ENCODE peak calls at places on chromosomes 5 and 9, in five cellular contexts. Y is OCI-LY7, X is transverse colon, N is A549, Z is amniotic epithelial cell. A is an unnamed sample.

GRCh38 chr5:83802686-83803085 is 82.0 kb upstream of the HAPLN1 start:
- DNase-seq in N (no peak), Z (peak), X (no peak), Y (no peak), A (peak)

GRCh38 chr5:104096451-104096850 is 533.9 kb upstream of the NUDT12 start:
- DNase-seq in X (no peak), N (no peak), Z (no peak), Y (no peak), A (no peak)

GRCh38 chr9:13502503-13502902 is 223.0 kb upstream of the MPDZ start:
- DNase-seq in X (no peak), Y (no peak), N (no peak), Z (no peak), A (no peak)

GRCh38 chr9:121399883-121400607 is 30.0 kb upstream of the STOM start:
- DNase-seq in X (no peak), N (peak), Z (peak), Y (peak), A (peak)

GRCh38 chr5:448061-448765 is 5.2 kb downstream of the EXOC3 start:
- DNase-seq in Y (no peak), N (no peak), X (peak), Z (no peak), A (no peak)

GRCh38 chr9:72726951-72727350 is 205.5 kb downstream of the TMC1 start:
- DNase-seq in Z (peak), Y (no peak), N (no peak), X (no peak), A (no peak)

GRCh38 chr5:93186031-93186682 is 394.9 kb downstream of the NR2F1-AS1 start:
- DNase-seq in X (no peak), Y (no peak), Z (peak), N (no peak), A (no peak)

GRCh38 chr5:173517648-173518047 is 98.8 kb downstream of the BOD1 start:
- DNase-seq in Y (no peak), Z (no peak), X (no peak), N (no peak), A (no peak)

GRCh38 chr9:119273984-119274665 is 95.1 kb downstream of the BRINP1 start:
- DNase-seq in X (no peak), Z (no peak), Y (no peak), N (no peak), A (no peak)

GRCh38 chr5:124889522-124889828 is 143.0 kb upstream of the ZNF608 start:
- DNase-seq in Y (no peak), X (no peak), N (no peak), Z (peak), A (no peak)

GRCh38 chr9:68685770-68686169 is 19.3 kb upstream of the PIP5K1B start:
- DNase-seq in N (peak), X (peak), Z (no peak), Y (peak), A (no peak)

GRCh38 chr5:141933151-141933550 is 9.5 kb downstream of the DELE1 start:
- DNase-seq in N (no peak), X (no peak), Z (no peak), Y (no peak), A (no peak)

GRCh38 chr5:72092074-72092473 is 15.2 kb upstream of the MAP1B start:
- DNase-seq in X (no peak), Y (no peak), Z (no peak), N (no peak), A (no peak)

GRCh38 chr9:129402931-129403742 is 217.8 kb downstream of the C9orf50 start:
- DNase-seq in N (no peak), X (no peak), Z (no peak), Y (no peak), A (no peak)

GRCh38 chr5:39119404-39120051 is 45.3 kb upstream of the RICTOR start:
- DNase-seq in X (no peak), Y (no peak), Z (no peak), N (no peak), A (no peak)

GRCh38 chr9:71706172-71706571 is 62.1 kb downstream of the CEMIP2 start:
- DNase-seq in Y (no peak), X (no peak), Z (no peak), N (no peak), A (no peak)

GRCh38 chr5:141149812-141150211 is at the start of gene PCDHB6:
- DNase-seq in X (no peak), Z (peak), N (peak), Y (no peak), A (no peak)

GRCh38 chr5:100479079-100479688 is 56.0 kb upstream of the FAM174A start:
- DNase-seq in Y (peak), X (no peak), Z (peak), N (no peak), A (peak)

GRCh38 chr5:618450-618849 is 6.3 kb downstream of the CEP72 start:
- DNase-seq in N (no peak), X (no peak), Z (no peak), Y (no peak), A (no peak)

GRCh38 chr5:178313316-178313715 is 80.7 kb upstream of the PHYKPL start:
- DNase-seq in Z (no peak), N (no peak), Y (no peak), X (no peak), A (no peak)

GRCh38 chr5:178399723-178400115 is 167.1 kb upstream of the PHYKPL start:
- DNase-seq in Y (no peak), N (no peak), Z (no peak), X (no peak), A (no peak)

GRCh38 chr5:56465757-56466127 is 232.6 kb upstream of the ANKRD55 start:
- DNase-seq in Y (no peak), N (no peak), X (no peak), Z (peak), A (peak)

GRCh38 chr5:38466444-38467189 is 89.8 kb downstream of the LIFR start:
- DNase-seq in Y (no peak), X (peak), N (no peak), Z (no peak), A (no peak)

GRCh38 chr9:35852876-35853865 is 17.0 kb downstream of the OR13J1 start:
- DNase-seq in X (no peak), Y (no peak), N (no peak), Z (no peak), A (no peak)

GRCh38 chr9:107137495-107138202 is 145.4 kb upstream of the RAD23B start:
- DNase-seq in N (peak), X (no peak), Z (peak), Y (peak), A (peak)

GRCh38 chr5:99285606-99286005 is 356.8 kb upstream of the CHD1 start:
- DNase-seq in X (no peak), Z (no peak), N (no peak), Y (no peak), A (no peak)

GRCh38 chr9:116232425-116233159 is 79.0 kb downstream of the PAPPA start:
- DNase-seq in N (peak), Y (no peak), Z (peak), X (no peak), A (peak)

GRCh38 chr5:72178910-72179815 is 71.9 kb downstream of the MAP1B start:
- DNase-seq in Z (peak), Y (no peak), X (peak), N (peak), A (peak)

GRCh38 chr5:74865293-74865798 is 841 bp downstream of the FAM169A start:
- DNase-seq in Z (no peak), X (no peak), N (no peak), Y (no peak), A (no peak)

A was measured in mesenchymal stem cell.